ENCODE peak calls at places on chromosomes 6 and 20, in four cellular contexts. One of them, this sample, is unnamed.

GRCh38 chr6:148548065-148548748 is 198.6 kb upstream of the UST start:
- DNase-seq in NB4: no peak
- DNase-seq in upper lobe of right lung: no peak
- DNase-seq in body of pancreas: no peak
- DNase-seq in this sample: no peak

GRCh38 chr20:2692886-2693285 is 306 bp downstream of the EBF4 start:
- DNase-seq in body of pancreas: no peak
- DNase-seq in upper lobe of right lung: no peak
- DNase-seq in NB4: peak
- DNase-seq in this sample: no peak

GRCh38 chr6:163667372-163668060 is 253.0 kb downstream of the QKI start:
- DNase-seq in NB4: peak
- DNase-seq in upper lobe of right lung: no peak
- DNase-seq in body of pancreas: no peak
- DNase-seq in this sample: peak

GRCh38 chr6:144285798-144286502 is 815 bp downstream of the UTRN start:
- DNase-seq in body of pancreas: peak
- DNase-seq in upper lobe of right lung: peak
- DNase-seq in NB4: peak
- DNase-seq in this sample: peak

GRCh38 chr20:62762801-62763368 is 33.4 kb upstream of the MRGBP start:
- DNase-seq in body of pancreas: no peak
- DNase-seq in NB4: no peak
- DNase-seq in upper lobe of right lung: no peak
- DNase-seq in this sample: no peak

GRCh38 chr6:134077301-134077700 is 24.9 kb upstream of the SLC2A12 start:
- DNase-seq in body of pancreas: no peak
- DNase-seq in upper lobe of right lung: no peak
- DNase-seq in NB4: peak
- DNase-seq in this sample: no peak

GRCh38 chr6:25629202-25629584 is 22.8 kb upstream of the SCGN start:
- DNase-seq in body of pancreas: no peak
- DNase-seq in upper lobe of right lung: no peak
- DNase-seq in NB4: no peak
- DNase-seq in this sample: no peak

GRCh38 chr6:21612067-21612745 is 18.7 kb downstream of the SOX4 start:
- DNase-seq in body of pancreas: no peak
- DNase-seq in upper lobe of right lung: no peak
- DNase-seq in NB4: no peak
- DNase-seq in this sample: no peak

GRCh38 chr6:45320349-45320748 is 7.8 kb upstream of the RUNX2 start:
- DNase-seq in body of pancreas: no peak
- DNase-seq in NB4: no peak
- DNase-seq in upper lobe of right lung: no peak
- DNase-seq in this sample: no peak

DNA sequence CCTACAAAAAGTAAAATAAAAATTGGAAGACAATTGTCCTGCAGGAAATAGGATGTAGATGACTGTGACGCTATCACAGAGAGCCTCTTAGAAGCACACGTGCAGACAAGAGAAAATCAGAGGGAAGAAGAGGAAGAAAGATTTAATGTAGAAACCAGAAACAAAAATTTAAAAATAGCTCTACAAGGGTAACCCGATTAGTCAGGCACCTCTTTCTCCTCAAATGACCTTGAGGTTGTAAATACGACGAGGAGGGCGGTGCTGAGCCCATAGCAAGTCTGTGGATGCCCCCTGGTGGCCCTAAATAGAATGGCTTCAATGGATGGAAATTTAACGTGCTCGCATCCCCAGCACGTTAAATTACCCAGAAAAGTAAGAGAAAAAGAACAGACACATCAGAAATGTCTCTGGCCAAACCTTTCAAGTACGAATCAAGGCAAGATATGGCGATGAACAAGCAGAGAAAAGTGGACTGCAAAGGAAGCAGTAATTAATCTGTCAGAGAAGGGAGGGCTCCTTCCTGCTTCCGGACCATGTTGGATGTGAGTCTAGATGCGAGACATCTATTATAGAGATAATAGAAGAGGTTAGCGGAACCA is 4.2 kb upstream of the PRPH2 start:
- DNase-seq in upper lobe of right lung: peak
- DNase-seq in body of pancreas: peak
- DNase-seq in NB4: peak
- DNase-seq in this sample: peak
- H3K4me3 ChIP-seq in upper lobe of right lung: peak
- H3K4me3 ChIP-seq in body of pancreas: peak
- H3K4me3 ChIP-seq in NB4: peak
- H3K4me3 ChIP-seq in this sample: peak

GRCh38 chr6:124962617-124963415 is 579 bp downstream of the RNF217 start:
- DNase-seq in upper lobe of right lung: peak
- DNase-seq in body of pancreas: peak
- DNase-seq in NB4: no peak
- DNase-seq in this sample: no peak
- H3K4me3 ChIP-seq in upper lobe of right lung: peak
- H3K4me3 ChIP-seq in body of pancreas: peak
- H3K4me3 ChIP-seq in NB4: no peak
- H3K4me3 ChIP-seq in this sample: no peak

DNA sequence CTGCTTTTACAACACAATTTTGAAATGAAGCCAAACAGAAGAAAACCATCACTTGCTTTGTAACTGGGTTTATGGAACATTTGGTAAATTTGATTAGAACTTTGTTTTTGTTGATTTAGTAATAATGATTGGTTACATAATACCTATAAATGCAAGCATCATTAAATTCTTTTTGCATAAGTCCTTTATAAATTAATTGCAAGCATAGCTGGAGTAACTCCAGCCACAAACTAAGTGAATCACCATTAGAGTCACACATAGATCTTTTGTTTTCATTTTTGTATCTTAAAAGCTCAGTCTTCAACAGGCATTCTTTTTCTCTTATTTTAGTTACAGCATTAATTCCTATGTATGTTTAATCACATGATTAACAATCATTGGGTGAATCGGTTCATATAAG is 33.6 kb upstream of the TSPYL1 start:
- DNase-seq in upper lobe of right lung: no peak
- DNase-seq in body of pancreas: no peak
- DNase-seq in NB4: no peak
- DNase-seq in this sample: no peak
- H3K4me3 ChIP-seq in upper lobe of right lung: no peak
- H3K4me3 ChIP-seq in body of pancreas: no peak
- H3K4me3 ChIP-seq in NB4: no peak
- H3K4me3 ChIP-seq in this sample: no peak

GRCh38 chr20:21513881-21514540 is at the start of gene NKX2-2:
- DNase-seq in NB4: no peak
- DNase-seq in upper lobe of right lung: no peak
- DNase-seq in body of pancreas: no peak
- DNase-seq in this sample: no peak

GRCh38 chr20:21512634-21513180 is 1.2 kb downstream of the NKX2-2 start:
- DNase-seq in upper lobe of right lung: no peak
- DNase-seq in body of pancreas: no peak
- DNase-seq in NB4: no peak
- DNase-seq in this sample: no peak

GRCh38 chr20:21514553-21515251 is 838 bp upstream of the NKX2-2 start:
- DNase-seq in upper lobe of right lung: no peak
- DNase-seq in body of pancreas: no peak
- DNase-seq in NB4: no peak
- DNase-seq in this sample: no peak

GRCh38 chr20:21511850-21512633 is 1.8 kb downstream of the NKX2-2 start:
- DNase-seq in body of pancreas: no peak
- DNase-seq in NB4: no peak
- DNase-seq in upper lobe of right lung: no peak
- DNase-seq in this sample: no peak

DNA sequence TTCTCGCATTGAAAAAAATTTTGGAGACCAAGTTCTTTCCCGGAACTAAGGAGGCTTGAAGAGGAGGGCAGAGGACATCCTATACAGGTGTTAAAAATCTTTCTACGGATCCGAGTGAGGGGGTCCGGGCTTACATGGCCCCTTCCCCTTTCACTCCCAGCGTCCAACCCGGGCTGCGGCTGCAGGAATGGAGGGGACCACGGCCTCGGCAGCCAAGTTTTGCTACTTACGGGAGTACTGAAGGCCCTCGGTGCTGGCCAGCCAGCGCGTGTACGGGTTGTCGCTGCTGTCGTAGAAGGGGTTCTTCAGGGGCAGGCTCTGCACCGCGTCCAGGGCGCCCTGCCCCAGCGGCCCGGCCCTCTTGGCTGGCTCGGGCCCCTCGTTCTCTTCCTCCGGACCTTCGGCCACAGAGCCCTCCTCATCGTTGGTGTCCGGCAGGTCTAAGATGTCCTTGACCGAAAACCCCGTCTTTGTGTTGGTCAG is 642 bp downstream of the NKX2-2 start:
- DNase-seq in upper lobe of right lung: no peak
- DNase-seq in NB4: no peak
- DNase-seq in body of pancreas: no peak
- DNase-seq in this sample: no peak
- H3K4me3 ChIP-seq in upper lobe of right lung: peak
- H3K4me3 ChIP-seq in NB4: no peak
- H3K4me3 ChIP-seq in body of pancreas: no peak
- H3K4me3 ChIP-seq in this sample: no peak

GRCh38 chr20:48171071-48171470 is 385.8 kb upstream of the SULF2 start:
- DNase-seq in NB4: no peak
- DNase-seq in upper lobe of right lung: no peak
- DNase-seq in body of pancreas: no peak
- DNase-seq in this sample: no peak

GRCh38 chr20:48170625-48171024 is 385.3 kb upstream of the SULF2 start:
- DNase-seq in body of pancreas: no peak
- DNase-seq in upper lobe of right lung: no peak
- DNase-seq in NB4: no peak
- DNase-seq in this sample: no peak

GRCh38 chr20:48169650-48170049 is 384.4 kb upstream of the SULF2 start:
- DNase-seq in body of pancreas: no peak
- DNase-seq in upper lobe of right lung: no peak
- DNase-seq in NB4: no peak
- DNase-seq in this sample: no peak

GRCh38 chr20:48175261-48175660 is 390.0 kb upstream of the SULF2 start:
- DNase-seq in body of pancreas: no peak
- DNase-seq in NB4: no peak
- DNase-seq in upper lobe of right lung: no peak
- DNase-seq in this sample: no peak

DNA sequence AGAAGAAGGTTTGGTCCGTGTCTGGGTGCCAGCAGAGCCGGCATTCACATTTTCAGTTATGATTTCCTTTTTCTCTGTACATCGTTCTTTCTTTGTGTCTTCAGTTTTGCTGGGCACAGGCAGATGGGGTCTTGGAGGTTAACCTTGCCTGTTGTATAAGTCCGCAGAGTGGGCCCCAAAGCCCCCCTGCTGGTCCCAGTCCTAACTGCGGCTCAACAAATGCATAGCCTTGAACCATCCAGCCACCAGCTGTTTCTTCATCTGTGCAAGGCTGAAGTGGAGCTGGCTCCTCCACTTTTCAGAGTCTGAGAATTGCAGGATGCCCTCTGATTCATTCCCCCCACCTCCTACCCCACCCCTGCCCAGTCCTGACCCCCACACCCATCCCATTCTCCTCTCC is 386.3 kb upstream of the SULF2 start:
- DNase-seq in NB4: no peak
- DNase-seq in body of pancreas: no peak
- DNase-seq in upper lobe of right lung: no peak
- DNase-seq in this sample: no peak
- H3K4me3 ChIP-seq in NB4: no peak
- H3K4me3 ChIP-seq in body of pancreas: no peak
- H3K4me3 ChIP-seq in upper lobe of right lung: no peak
- H3K4me3 ChIP-seq in this sample: no peak

This sample was measured in GM12865.